ENCODE peak calls at places on chromosomes 12 and 14, in ten cellular contexts. I is neural progenitor cell; W is IMR-90; O is adipocyte; M is PC-9; F is heart right ventricle; A is right lobe of liver; P is GM23248; L is CD4-positive, CD25-positive, alpha-beta regulatory T cell; B is naive thymus-derived CD4-positive, alpha-beta T cell. C is an unnamed sample. For H3K4me1, the result is how much of the 10 kb centered on the place peaks cover.

GRCh38 chr14:68553326-68553725 is 239.5 kb downstream of the ZFP36L1 start:
- DNase-seq in I (no peak), W (no peak), O (no peak), M (no peak), F (no peak), A (no peak), P (no peak), L (no peak), B (no peak), C (no peak)

GRCh38 chr12:58204086-58204485 is 262.7 kb downstream of the ATP23 start:
- DNase-seq in I (no peak), W (peak), O (peak), M (no peak), F (no peak), A (no peak), P (peak), L (no peak), B (no peak), C (no peak)

GRCh38 chr14:98689936-98690335 is 582.1 kb downstream of the BCL11B start:
- DNase-seq in I (no peak), W (no peak), O (no peak), M (no peak), F (no peak), A (no peak), P (no peak), L (no peak), B (no peak), C (no peak)

GRCh38 chr14:93301821-93302447 is 30.9 kb downstream of the BTBD7 start:
- DNase-seq in I (peak), W (no peak), O (peak), M (peak), F (no peak), A (no peak), P (no peak), L (no peak), B (no peak), C (no peak)

GRCh38 chr12:57127710-57128518 is at the start of gene LRP1:
- DNase-seq in I (peak), W (peak), O (peak), M (peak), F (peak), A (peak), P (peak), L (peak), B (peak), C (peak)

GRCh38 chr12:105705235-105705634 is 374.7 kb downstream of the C12orf75 start:
- DNase-seq in I (no peak), W (no peak), O (no peak), M (no peak), F (no peak), A (no peak), P (no peak), L (no peak), B (no peak), C (no peak)

GRCh38 chr12:7433276-7433822 is 10.6 kb downstream of the CD163L1 start:
- DNase-seq in I (no peak), W (peak), O (peak), M (peak), F (no peak), A (no peak), P (peak), L (no peak), B (no peak), C (no peak)

GRCh38 chr12:54411398-54412241 is 7.4 kb downstream of the ITGA5 start:
- DNase-seq in I (no peak), W (peak), O (peak), M (peak), F (no peak), A (peak), P (peak), L (peak), B (peak), C (no peak)

GRCh38 chr14:36866867-36867266 is 205.2 kb downstream of the PAX9 start:
- DNase-seq in I (no peak), W (no peak), O (no peak), M (no peak), F (no peak), A (no peak), P (no peak), L (no peak), B (no peak), C (no peak)

GRCh38 chr14:51879170-51879569 is 18.8 kb downstream of the GNG2 start:
- DNase-seq in I (no peak), W (no peak), O (no peak), M (no peak), F (no peak), A (no peak), P (no peak), L (no peak), B (no peak), C (no peak)

GRCh38 chr12:102522768-102523167 is 42.4 kb upstream of the IGF1 start:
- DNase-seq in I (no peak), W (no peak), O (no peak), M (no peak), F (no peak), A (no peak), P (no peak), L (no peak), B (no peak), C (no peak)

GRCh38 chr14:63938198-63939005 is 85.6 kb downstream of the SYNE2 start:
- DNase-seq in I (no peak), W (peak), O (no peak), M (no peak), F (no peak), A (no peak), P (no peak), L (no peak), B (no peak), C (no peak)

GRCh38 chr12:26292596-26292995 is 97.2 kb downstream of the SSPN start:
- DNase-seq in I (no peak), W (no peak), O (no peak), M (no peak), F (no peak), A (no peak), P (no peak), L (no peak), B (no peak), C (no peak)

GRCh38 chr14:33465952-33466700 is 484.7 kb downstream of the EGLN3 start:
- DNase-seq in I (no peak), W (no peak), O (no peak), M (peak), F (no peak), A (no peak), P (peak), L (no peak), B (no peak), C (no peak)

GRCh38 chr12:106070147-106070546 is 68.6 kb downstream of the NUAK1 start:
- DNase-seq in I (no peak), W (no peak), O (no peak), M (no peak), F (no peak), A (no peak), P (no peak), L (no peak), B (no peak), C (no peak)

GRCh38 chr14:73862480-73862879 is 10.8 kb downstream of the PTGR2 start:
- DNase-seq in I (no peak), W (no peak), O (no peak), M (no peak), F (no peak), A (no peak), P (no peak), L (no peak), B (no peak), C (no peak)

GRCh38 chr12:30696486-30696885 is 817 bp upstream of the IPO8 start:
- DNase-seq in I (peak), W (no peak), O (no peak), M (no peak), F (no peak), A (no peak), P (no peak), L (no peak), B (no peak), C (peak)

GRCh38 chr14:90060312-90060964 is 1.4 kb upstream of the KCNK13 start:
- DNase-seq in I (peak), W (peak), O (peak), M (no peak), F (no peak), A (peak), P (peak), L (peak), B (peak), C (peak)

GRCh38 chr12:78167510-78167909 is 336.8 kb downstream of the NAV3 start:
- DNase-seq in I (no peak), W (no peak), O (no peak), M (no peak), F (no peak), A (no peak), P (no peak), L (no peak), B (no peak), C (no peak)

GRCh38 chr12:63083046-63083445 is 68.0 kb downstream of the AVPR1A start:
- DNase-seq in I (no peak), W (no peak), O (no peak), M (no peak), F (no peak), A (no peak), P (no peak), L (no peak), B (no peak), C (no peak)

GRCh38 chr14:73426877-73427276 is 31.5 kb downstream of the NUMB start:
- DNase-seq in I (no peak), W (peak), O (peak), M (no peak), F (peak), A (no peak), P (peak), L (no peak), B (no peak), C (no peak)

GRCh38 chr14:71399057-71399487 is 491.8 kb downstream of the PCNX1 start:
- DNase-seq in I (no peak), W (peak), O (no peak), M (no peak), F (no peak), A (no peak), P (peak), L (no peak), B (no peak), C (no peak)

GRCh38 chr12:79451365-79451764 is 239.4 kb downstream of the PAWR start:
- DNase-seq in I (no peak), W (no peak), O (peak), M (no peak), F (no peak), A (no peak), P (peak), L (no peak), B (no peak), C (no peak)

GRCh38 chr14:101776315-101776714 is 14.8 kb downstream of the PPP2R5C start:
- DNase-seq in I (no peak), W (no peak), O (no peak), M (no peak), F (no peak), A (no peak), P (no peak), L (no peak), B (no peak), C (no peak)

GRCh38 chr14:54652188-54652889 is 85.4 kb downstream of the SAMD4A start:
- DNase-seq in I (peak), W (peak), O (peak), M (peak), F (peak), A (no peak), P (peak), L (no peak), B (no peak), C (peak)

GRCh38 chr14:68951051-68951797 is 27.9 kb downstream of the ACTN1 start:
- DNase-seq in I (no peak), W (peak), O (peak), M (peak), F (peak), A (no peak), P (peak), L (no peak), B (no peak), C (no peak)

GRCh38 chr12:18221726-18222125 is 39.6 kb upstream of the PIK3C2G start:
- DNase-seq in I (no peak), W (no peak), O (no peak), M (no peak), F (no peak), A (no peak), P (no peak), L (no peak), B (no peak), C (no peak)

GRCh38 chr12:121439715-121440114 is 39.8 kb downstream of the RNF34 start:
- DNase-seq in I (no peak), W (no peak), O (no peak), M (no peak), F (no peak), A (no peak), P (no peak), L (no peak), B (no peak), C (no peak)

GRCh38 chr14:91354979-91355685 is 62.5 kb downstream of the CCDC88C start:
- DNase-seq in I (peak), W (no peak), O (no peak), M (no peak), F (no peak), A (no peak), P (no peak), L (no peak), B (peak), C (no peak)

GRCh38 chr14:61671086-61671485 is 24.2 kb upstream of the HIF1A start:
- DNase-seq in I (no peak), W (no peak), O (no peak), M (no peak), F (no peak), A (no peak), P (no peak), L (no peak), B (no peak), C (no peak)

GRCh38 chr12:121400332-121401139 is 618 bp downstream of the RNF34 start:
- DNase-seq in I (peak), W (peak), O (peak), M (peak), F (peak), A (no peak), P (peak), L (peak), B (peak), C (peak)

GRCh38 chr14:92677087-92677668 is 71.2 kb downstream of the LGMN start:
- DNase-seq in I (no peak), W (no peak), O (no peak), M (no peak), F (no peak), A (peak), P (no peak), L (no peak), B (peak), C (no peak)

GRCh38 chr12:86914716-86915115 is 658.5 kb upstream of the MGAT4C start:
- DNase-seq in I (peak), W (peak), O (peak), M (peak), F (no peak), A (no peak), P (peak), L (no peak), B (no peak), C (no peak)

GRCh38 chr14:78399316-78399889 is 229.2 kb downstream of the NRXN3 start:
- DNase-seq in I (peak), W (no peak), O (peak), M (no peak), F (peak), A (no peak), P (peak), L (no peak), B (peak), C (no peak)

GRCh38 chr12:21129352-21129751 is 1.6 kb upstream of the SLCO1B1 start:
- DNase-seq in I (no peak), W (no peak), O (no peak), M (no peak), F (no peak), A (no peak), P (no peak), L (no peak), B (no peak), C (no peak)

GRCh38 chr12:131894313-131894860 is at the start of gene ULK1:
- DNase-seq in I (peak), W (peak), O (peak), M (peak), F (peak), A (peak), P (peak), L (peak), B (peak), C (peak)

DNA sequence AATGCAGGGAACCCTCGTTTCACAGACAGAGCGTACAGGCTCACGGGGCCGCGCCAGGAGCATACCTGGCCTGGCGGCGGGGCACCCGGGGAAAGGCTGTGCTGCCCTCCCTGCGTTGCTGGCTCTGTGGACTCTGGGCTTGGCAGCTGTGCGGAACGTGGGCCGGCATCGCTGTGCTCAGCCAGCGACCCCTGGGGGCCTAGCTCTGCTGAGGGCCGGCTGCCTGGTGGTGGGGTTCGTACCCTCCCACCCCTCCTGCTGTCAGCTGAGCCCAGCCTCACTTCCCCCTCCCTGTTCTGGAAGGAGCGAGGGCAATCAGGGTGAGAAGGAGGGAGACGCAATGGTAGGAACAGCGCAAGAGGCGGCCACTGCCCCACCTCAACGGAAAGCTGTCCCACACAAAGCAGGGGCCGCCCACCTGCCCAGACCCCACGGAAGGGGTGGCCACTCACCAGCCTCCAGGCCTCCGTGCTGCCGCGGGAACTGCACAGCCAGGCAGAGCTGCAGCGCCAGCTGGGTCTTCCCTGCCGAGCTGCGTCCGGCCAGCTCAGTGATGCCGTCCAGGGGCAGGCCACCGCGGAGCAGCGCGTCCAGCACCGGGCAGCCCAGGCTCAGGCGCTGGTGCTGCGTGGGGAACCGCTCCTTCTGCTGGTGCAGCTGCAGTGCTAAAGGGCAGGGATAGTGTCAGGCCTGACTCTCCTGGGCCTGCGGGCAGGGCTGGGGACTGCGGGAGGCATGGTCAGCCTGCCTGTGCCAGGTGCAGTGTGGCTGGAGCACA is 8.5 kb downstream of the XRCC3 start:
- DNase-seq in I (no peak), W (no peak), O (no peak), M (no peak), F (no peak), A (no peak), P (no peak), L (no peak), B (no peak), C (no peak)
- H3K4me3 ChIP-seq in I (no peak), W (no peak), O (no peak), M (no peak), F (no peak), A (no peak), P (no peak), L (no peak), B (no peak), C (no peak)

GRCh38 chr12:109948382-109948781 is 47.8 kb downstream of the GIT2 start:
- DNase-seq in I (no peak), W (no peak), O (peak), M (no peak), F (no peak), A (no peak), P (no peak), L (no peak), B (no peak), C (no peak)
- H3K4me1 ChIP-seq in I (under half), W (half or more), O (half or more), M (under half), F (half or more), A (under half), P (half or more), L (under half), B (under half), C (half or more)

GRCh38 chr12:3105690-3106479 is 28.7 kb downstream of the TSPAN9 start:
- DNase-seq in I (no peak), W (no peak), O (no peak), M (no peak), F (no peak), A (no peak), P (no peak), L (no peak), B (no peak), C (no peak)

GRCh38 chr12:3103806-3104205 is 26.6 kb downstream of the TSPAN9 start:
- DNase-seq in I (no peak), W (no peak), O (no peak), M (no peak), F (no peak), A (no peak), P (no peak), L (no peak), B (no peak), C (no peak)

GRCh38 chr12:3106564-3106963 is 29.4 kb downstream of the TSPAN9 start:
- DNase-seq in I (no peak), W (no peak), O (no peak), M (no peak), F (no peak), A (no peak), P (no peak), L (no peak), B (no peak), C (no peak)

GRCh38 chr12:3107954-3108353 is 30.8 kb downstream of the TSPAN9 start:
- DNase-seq in I (no peak), W (no peak), O (no peak), M (no peak), F (no peak), A (no peak), P (peak), L (no peak), B (no peak), C (no peak)

DNA sequence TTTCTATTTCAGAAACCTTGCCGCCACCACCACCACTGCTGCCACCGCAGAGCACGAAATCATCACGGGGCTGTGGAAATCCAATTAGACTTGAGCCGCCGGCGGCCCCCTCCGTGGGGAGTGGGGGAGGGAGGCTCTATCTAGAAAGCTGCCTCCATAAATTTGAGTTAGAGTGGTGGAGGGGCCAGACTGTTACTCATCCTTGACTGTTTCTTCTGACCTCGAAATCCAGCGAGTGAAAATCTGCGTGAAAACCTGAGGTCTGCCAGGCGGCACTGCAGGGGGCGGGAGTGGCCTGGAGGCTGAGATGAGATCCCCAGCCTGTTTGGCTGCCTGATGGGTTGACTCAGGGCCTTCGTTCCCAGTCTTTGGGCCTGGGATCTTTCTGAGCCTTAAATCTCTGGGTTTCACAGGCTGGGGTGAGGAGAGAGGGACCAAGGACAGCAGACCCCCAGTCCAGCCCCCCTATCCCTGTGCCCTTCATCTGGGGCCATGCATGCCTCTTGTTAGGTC is 29.9 kb downstream of the TSPAN9 start:
- DNase-seq in I (peak), W (peak), O (peak), M (no peak), F (no peak), A (no peak), P (peak), L (no peak), B (no peak), C (no peak)
- H3K4me3 ChIP-seq in I (no peak), W (no peak), O (no peak), M (no peak), F (no peak), A (no peak), P (no peak), L (no peak), B (no peak), C (no peak)

DNA sequence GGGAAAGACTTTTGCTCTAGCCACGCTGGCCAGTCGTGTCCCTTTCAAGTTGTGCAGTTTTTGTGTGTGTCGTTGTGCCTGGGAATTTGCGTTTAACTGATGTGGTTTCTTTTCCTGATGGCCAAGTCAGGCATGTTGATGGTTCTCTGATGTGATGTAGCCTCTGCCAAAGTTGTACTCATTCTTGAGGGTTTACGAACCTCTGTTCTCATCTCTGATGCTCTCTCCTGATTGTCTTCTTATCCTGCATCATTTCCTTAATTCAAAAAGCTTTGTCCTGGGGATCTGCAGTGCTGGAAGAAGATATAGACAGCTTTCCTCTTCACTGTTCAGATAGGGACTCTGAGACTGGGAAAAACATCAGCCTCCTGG is 25.4 kb downstream of the CD9 start:
- DNase-seq in I (no peak), W (no peak), O (no peak), M (no peak), F (no peak), A (no peak), P (peak), L (no peak), B (no peak), C (no peak)
- H3K4me1 ChIP-seq in I (under half), W (under half), O (half or more), M (half or more), F (half or more), A (under half), P (under half), L (under half), B (under half), C (under half)

DNA sequence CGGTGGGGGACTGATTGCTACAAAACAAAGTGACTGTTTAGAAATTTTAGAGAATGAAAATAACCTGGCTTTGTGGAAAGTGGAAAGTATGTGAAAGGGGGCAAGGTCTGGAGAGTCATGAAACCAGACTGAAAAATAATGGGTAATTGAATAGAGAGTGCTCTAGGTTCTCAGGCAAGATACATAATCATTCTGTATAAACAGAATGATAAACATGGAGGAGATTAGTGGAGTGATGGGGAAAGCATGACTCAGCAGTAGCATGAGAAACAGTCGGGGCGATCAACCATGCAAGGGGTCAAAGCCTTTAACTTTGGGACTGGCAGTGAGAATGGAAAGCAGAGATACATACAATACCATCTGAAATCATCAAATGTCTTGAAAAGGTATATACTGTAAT is 332.5 kb downstream of the CCER1 start:
- DNase-seq in I (no peak), W (peak), O (peak), M (no peak), F (no peak), A (no peak), P (peak), L (no peak), B (no peak), C (no peak)
- H3K4me3 ChIP-seq in I (no peak), W (no peak), O (no peak), M (no peak), F (no peak), A (no peak), P (no peak), L (no peak), B (no peak), C (no peak)

C was measured in pancreas.